ENCODE peak calls at places on chromosomes 5 and 9, in five cellular contexts. Z, A, J, R and Q are unnamed samples.

GRCh38 chr9:122173670-122174069 is 14.0 kb downstream of the MORN5 start:
- DNase-seq in J (no peak), R (no peak), Z (no peak), A (no peak), Q (no peak)

GRCh38 chr5:160188968-160189319 is 40.4 kb upstream of the FABP6 start:
- DNase-seq in J (no peak), A (no peak), Z (no peak), R (no peak), Q (no peak)

GRCh38 chr5:157267025-157267424 is 1.1 kb downstream of the CYFIP2 start:
- DNase-seq in A (no peak), R (no peak), J (no peak), Z (no peak), Q (no peak)

GRCh38 chr9:98502976-98503325 is 205.8 kb downstream of the GABBR2 start:
- DNase-seq in A (no peak), R (no peak), Z (peak), J (no peak), Q (no peak)

GRCh38 chr5:168916266-168916665 is 337.1 kb upstream of the PANK3 start:
- DNase-seq in A (no peak), Z (no peak), J (peak), R (no peak), Q (no peak)

GRCh38 chr9:98442114-98442513 is 186.7 kb upstream of the TBC1D2 start:
- DNase-seq in A (no peak), J (no peak), R (no peak), Z (no peak), Q (no peak)

GRCh38 chr5:131260895-131261294 is 3.0 kb upstream of the CDC42SE2 start:
- DNase-seq in A (no peak), R (no peak), Z (no peak), J (no peak), Q (no peak)

GRCh38 chr5:175170899-175171298 is 273.1 kb downstream of the DRD1 start:
- DNase-seq in A (no peak), J (no peak), R (no peak), Z (no peak), Q (no peak)

GRCh38 chr9:128550770-128551651 is 1.4 kb upstream of the SPTAN1 start:
- DNase-seq in R (no peak), A (no peak), Z (peak), J (no peak), Q (no peak)

GRCh38 chr9:7394007-7394774 is 405.4 kb downstream of the DMAC1 start:
- DNase-seq in J (no peak), A (peak), R (no peak), Z (no peak), Q (no peak)

GRCh38 chr9:123043081-123043939 is 9.8 kb downstream of the GPR21 start:
- DNase-seq in R (no peak), A (no peak), J (no peak), Z (no peak), Q (no peak)

GRCh38 chr5:172380992-172381643 is 73.2 kb downstream of the SH3PXD2B start:
- DNase-seq in A (no peak), R (no peak), Z (peak), J (no peak), Q (no peak)

GRCh38 chr5:45376463-45376862 is 319.7 kb downstream of the HCN1 start:
- DNase-seq in J (no peak), Z (peak), R (no peak), A (no peak), Q (no peak)

GRCh38 chr5:160359816-160360215 is 10.6 kb downstream of the C1QTNF2 start:
- DNase-seq in R (no peak), J (peak), A (no peak), Z (no peak), Q (no peak)

GRCh38 chr5:150080696-150081435 is 5.5 kb downstream of the CSF1R start:
- DNase-seq in J (peak), Z (no peak), A (no peak), R (no peak), Q (peak)

GRCh38 chr5:27511061-27511460 is 472.7 kb upstream of the CDH9 start:
- DNase-seq in R (no peak), A (no peak), Z (no peak), J (no peak), Q (no peak)

GRCh38 chr5:124678478-124678877 is 68.0 kb downstream of the ZNF608 start:
- DNase-seq in R (no peak), A (no peak), J (no peak), Z (no peak), Q (no peak)

GRCh38 chr5:72065751-72066255 is 41.5 kb upstream of the MAP1B start:
- DNase-seq in A (peak), R (no peak), J (no peak), Z (peak), Q (no peak)

GRCh38 chr5:85533324-85533723 is 1084.4 kb upstream of the COX7C start:
- DNase-seq in Z (no peak), J (no peak), A (no peak), R (no peak), Q (no peak)

GRCh38 chr9:34362614-34363013 is 14.1 kb downstream of the MYORG start:
- DNase-seq in A (no peak), Z (no peak), J (no peak), R (no peak), Q (no peak)

GRCh38 chr5:21806943-21807342 is 1046.2 kb downstream of the CDH12 start:
- DNase-seq in R (peak), A (no peak), Z (no peak), J (no peak), Q (no peak)

GRCh38 chr9:21455320-21455719 is 15.1 kb downstream of the IFNA1 start:
- DNase-seq in J (no peak), A (no peak), Z (no peak), R (peak), Q (no peak)

GRCh38 chr9:82247318-82247717 is 258.7 kb downstream of the SPATA31D1 start:
- DNase-seq in J (no peak), Z (peak), A (no peak), R (no peak), Q (no peak)

GRCh38 chr5:137359941-137360340 is 139.2 kb downstream of the SPOCK1 start:
- DNase-seq in A (no peak), J (no peak), Z (no peak), R (no peak), Q (no peak)

GRCh38 chr5:123809594-123810172 is 297.7 kb downstream of the CSNK1G3 start:
- DNase-seq in A (no peak), Z (no peak), J (peak), R (no peak), Q (no peak)

GRCh38 chr5:88845081-88845697 is 37.8 kb downstream of the MEF2C start:
- DNase-seq in R (no peak), J (no peak), A (no peak), Z (no peak), Q (no peak)

GRCh38 chr5:4511996-4512656 is 628.0 kb upstream of the ADAMTS16 start:
- DNase-seq in Z (peak), A (peak), J (no peak), R (no peak), Q (no peak)

GRCh38 chr5:124452389-124452788 is 294.1 kb downstream of the ZNF608 start:
- DNase-seq in Z (no peak), R (no peak), A (peak), J (no peak), Q (no peak)

GRCh38 chr9:128203024-128203841 is at the start of gene DNM1:
- DNase-seq in A (peak), Z (no peak), J (peak), R (peak), Q (peak)

GRCh38 chr9:12818431-12819000 is 43.7 kb downstream of the LURAP1L start:
- DNase-seq in A (no peak), R (peak), J (peak), Z (peak), Q (no peak)

GRCh38 chr9:83538172-83538889 is at the start of gene FRMD3:
- DNase-seq in J (peak), Z (peak), A (peak), R (peak), Q (peak)
- TF ChIP-seq CTCF in J (peak), Z (peak), A (peak), R (no peak), Q (peak)

GRCh38 chr9:33180526-33181184 is 13.5 kb upstream of the B4GALT1 start:
- DNase-seq in R (no peak), Z (peak), J (no peak), A (no peak), Q (no peak)
- TF ChIP-seq CTCF in R (no peak), Z (no peak), J (no peak), A (no peak), Q (no peak)

GRCh38 chr9:130043654-130044623 is 950 bp upstream of the FNBP1 start:
- DNase-seq in J (peak), Z (peak), A (no peak), R (no peak), Q (no peak)
- TF ChIP-seq CTCF in J (no peak), Z (no peak), A (no peak), R (no peak), Q (no peak)

GRCh38 chr9:113503131-113503541 is 39.6 kb downstream of the RGS3 start:
- DNase-seq in R (no peak), J (no peak), Z (no peak), A (no peak), Q (no peak)
- TF ChIP-seq CTCF in R (no peak), J (no peak), Z (no peak), A (no peak), Q (no peak)

GRCh38 chr9:80602291-80602690 is 1030.5 kb downstream of the TLE4 start:
- DNase-seq in A (no peak), R (no peak), J (no peak), Z (no peak), Q (no peak)

GRCh38 chr9:80605793-80606192 is 1034.0 kb downstream of the TLE4 start:
- DNase-seq in J (no peak), A (no peak), Z (peak), R (no peak), Q (no peak)

GRCh38 chr9:80605129-80605528 is 1033.4 kb downstream of the TLE4 start:
- DNase-seq in Z (peak), R (no peak), J (no peak), A (no peak), Q (no peak)
- TF ChIP-seq CTCF in Z (peak), R (no peak), J (peak), A (peak), Q (peak)

GRCh38 chr5:67209141-67209771 is 12.7 kb upstream of the CD180 start:
- DNase-seq in A (peak), Z (peak), R (peak), J (peak), Q (no peak)
- TF ChIP-seq CTCF in A (peak), Z (peak), R (peak), J (peak), Q (peak)

GRCh38 chr9:106648799-106649198 is 214.2 kb upstream of the ZNF462 start:
- DNase-seq in Z (no peak), R (no peak), J (no peak), A (no peak), Q (no peak)
- TF ChIP-seq CTCF in Z (no peak), R (no peak), J (no peak), A (no peak), Q (no peak)

GRCh38 chr5:134128648-134128995 is 14.1 kb downstream of the TCF7 start:
- DNase-seq in A (no peak), J (no peak), Z (no peak), R (no peak), Q (no peak)
- TF ChIP-seq CTCF in A (no peak), J (no peak), Z (no peak), R (no peak), Q (no peak)

GRCh38 chr9:126702501-126703329 is 89.0 kb downstream of the LMX1B start:
- DNase-seq in R (peak), Z (no peak), A (peak), J (no peak), Q (peak)
- TF ChIP-seq CTCF in R (peak), Z (peak), A (peak), J (peak), Q (peak)

GRCh38 chr9:87684627-87685204 is 41.2 kb upstream of the CTSL start:
- DNase-seq in J (peak), Z (no peak), A (peak), R (peak), Q (peak)
- TF ChIP-seq CTCF in J (peak), Z (peak), A (peak), R (peak), Q (peak)